ENCODE peak calls at places on chromosomes 12 and 14, in four cellular contexts. One of them, this sample, is unnamed.

GRCh38 chr12:52036587-52037171 is 14.6 kb upstream of the NR4A1 start:
- DNase-seq in thyroid gland: peak
- DNase-seq in endothelial cell: peak
- DNase-seq in transverse colon: peak
- DNase-seq in this sample: peak

GRCh38 chr12:94994312-94994711 is 9.2 kb downstream of the NDUFA12 start:
- DNase-seq in thyroid gland: no peak
- DNase-seq in endothelial cell: no peak
- DNase-seq in transverse colon: no peak
- DNase-seq in this sample: no peak

GRCh38 chr12:66662729-66663128 is 16.1 kb downstream of the GRIP1 start:
- DNase-seq in thyroid gland: no peak
- DNase-seq in endothelial cell: no peak
- DNase-seq in transverse colon: no peak
- DNase-seq in this sample: no peak

GRCh38 chr14:96042218-96042930 is 3.2 kb downstream of the C14orf132 start:
- DNase-seq in thyroid gland: no peak
- DNase-seq in endothelial cell: no peak
- DNase-seq in transverse colon: no peak
- DNase-seq in this sample: no peak

GRCh38 chr12:93616584-93617101 is 44.2 kb downstream of the SOCS2 start:
- DNase-seq in thyroid gland: no peak
- DNase-seq in endothelial cell: no peak
- DNase-seq in transverse colon: no peak
- DNase-seq in this sample: no peak

GRCh38 chr14:76882646-76883045 is 56.4 kb downstream of the LRRC74A start:
- DNase-seq in thyroid gland: no peak
- DNase-seq in endothelial cell: no peak
- DNase-seq in transverse colon: no peak
- DNase-seq in this sample: no peak

GRCh38 chr12:42617622-42618021 is 28.1 kb upstream of the PRICKLE1 start:
- DNase-seq in thyroid gland: no peak
- DNase-seq in endothelial cell: no peak
- DNase-seq in transverse colon: no peak
- DNase-seq in this sample: no peak

GRCh38 chr12:66279127-66279712 is 23.1 kb upstream of the HELB start:
- DNase-seq in thyroid gland: no peak
- DNase-seq in endothelial cell: peak
- DNase-seq in transverse colon: no peak
- DNase-seq in this sample: no peak

GRCh38 chr12:85179680-85180300 is 100.2 kb upstream of the ALX1 start:
- DNase-seq in thyroid gland: no peak
- DNase-seq in endothelial cell: no peak
- DNase-seq in transverse colon: no peak
- DNase-seq in this sample: no peak

GRCh38 chr12:80211671-80212070 is 112.3 kb downstream of the OTOGL start:
- DNase-seq in thyroid gland: no peak
- DNase-seq in endothelial cell: no peak
- DNase-seq in transverse colon: no peak
- DNase-seq in this sample: no peak

GRCh38 chr12:24379038-24379437 is 429.6 kb upstream of the SOX5 start:
- DNase-seq in thyroid gland: no peak
- DNase-seq in endothelial cell: no peak
- DNase-seq in transverse colon: no peak
- DNase-seq in this sample: no peak
- TF ChIP-seq CTCF in thyroid gland: no peak
- TF ChIP-seq CTCF in endothelial cell: no peak
- TF ChIP-seq CTCF in transverse colon: no peak
- TF ChIP-seq CTCF in this sample: no peak

DNA sequence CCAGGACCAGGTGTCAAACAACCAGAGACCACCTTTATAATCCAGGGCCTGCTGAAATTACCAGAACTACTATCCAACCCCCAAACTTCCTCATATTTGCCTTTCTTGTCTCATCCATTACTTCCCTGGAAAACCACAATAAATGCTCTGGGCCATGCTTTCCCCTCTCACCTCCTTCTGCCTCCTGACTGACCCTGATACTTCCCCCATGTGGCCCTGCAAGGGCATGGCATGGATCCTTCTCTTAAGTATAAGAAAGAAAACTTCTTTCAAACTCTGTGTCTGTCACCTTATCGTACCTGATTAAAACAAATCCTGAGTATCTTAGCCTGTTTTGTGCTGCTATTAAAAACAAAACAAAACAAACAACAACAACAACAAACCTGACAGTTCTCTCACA is 44.7 kb upstream of the CRACR2A start:
- DNase-seq in thyroid gland: no peak
- DNase-seq in endothelial cell: no peak
- DNase-seq in transverse colon: no peak
- DNase-seq in this sample: no peak
- TF ChIP-seq CTCF in thyroid gland: no peak
- TF ChIP-seq CTCF in endothelial cell: no peak
- TF ChIP-seq CTCF in transverse colon: no peak
- TF ChIP-seq CTCF in this sample: peak

DNA sequence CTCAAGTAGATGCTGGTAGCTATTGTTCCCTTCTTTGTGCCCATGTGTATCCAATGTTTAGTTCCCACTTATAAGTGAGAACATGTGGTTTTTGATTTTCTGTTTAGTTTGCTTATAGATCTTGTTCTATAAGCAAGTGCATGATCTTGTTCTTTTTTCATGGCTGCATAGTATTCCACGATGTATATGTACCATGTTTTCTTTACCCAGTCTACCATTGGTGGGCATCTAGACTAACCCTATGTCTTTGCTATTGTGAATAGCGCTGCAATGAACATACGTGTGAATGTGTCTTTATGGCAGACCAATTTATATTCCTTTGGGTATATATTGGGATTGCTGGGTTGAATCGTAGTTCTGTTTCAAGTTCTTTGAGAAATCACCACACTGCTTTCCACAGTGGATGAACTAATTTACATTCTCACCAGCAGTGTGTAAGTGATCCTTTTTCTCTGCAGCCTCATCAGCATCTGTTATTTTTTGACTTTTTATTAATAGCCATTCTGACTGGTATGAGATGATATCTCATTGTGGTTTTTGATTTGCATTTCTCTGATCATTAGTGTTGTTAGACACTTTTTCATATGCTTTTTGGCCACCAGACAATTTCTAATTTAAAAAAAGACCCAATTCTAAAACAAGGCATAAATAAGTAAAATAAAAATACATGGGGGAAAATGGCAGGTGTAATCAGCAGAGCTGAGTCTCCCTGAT is 50.6 kb downstream of the CPM start:
- DNase-seq in thyroid gland: no peak
- DNase-seq in endothelial cell: no peak
- DNase-seq in transverse colon: no peak
- DNase-seq in this sample: no peak
- TF ChIP-seq CTCF in thyroid gland: no peak
- TF ChIP-seq CTCF in endothelial cell: no peak
- TF ChIP-seq CTCF in transverse colon: no peak
- TF ChIP-seq CTCF in this sample: no peak

GRCh38 chr12:117402363-117402762 is 40.9 kb upstream of the NOS1 start:
- DNase-seq in thyroid gland: no peak
- DNase-seq in endothelial cell: no peak
- DNase-seq in transverse colon: no peak
- DNase-seq in this sample: no peak
- TF ChIP-seq CTCF in thyroid gland: no peak
- TF ChIP-seq CTCF in endothelial cell: no peak
- TF ChIP-seq CTCF in transverse colon: no peak
- TF ChIP-seq CTCF in this sample: no peak

GRCh38 chr14:74942608-74943007 is 12.8 kb downstream of the PGF start:
- DNase-seq in thyroid gland: no peak
- DNase-seq in endothelial cell: no peak
- DNase-seq in transverse colon: no peak
- DNase-seq in this sample: no peak
- TF ChIP-seq CTCF in thyroid gland: no peak
- TF ChIP-seq CTCF in endothelial cell: no peak
- TF ChIP-seq CTCF in transverse colon: no peak
- TF ChIP-seq CTCF in this sample: no peak

DNA sequence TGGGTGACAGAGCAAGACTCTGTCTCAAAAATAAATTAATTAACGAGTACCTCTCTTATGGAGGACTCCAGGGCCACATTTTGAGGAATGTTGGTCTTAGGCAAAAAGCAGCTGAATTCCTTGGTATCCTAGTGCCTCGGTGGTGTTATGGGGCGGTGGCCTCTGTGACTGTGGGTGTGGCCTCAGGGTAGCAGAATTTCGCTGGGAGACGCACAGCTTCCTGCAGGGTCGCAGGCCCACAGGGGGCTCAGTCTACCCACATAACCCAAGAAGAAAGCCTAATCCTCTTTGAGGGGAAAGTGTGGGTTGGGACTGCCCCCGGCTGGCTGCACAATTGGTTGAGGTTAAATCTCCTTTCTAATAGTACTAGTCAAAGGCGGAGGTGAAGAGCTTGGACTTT is 11.2 kb upstream of the SERPINA4 start:
- DNase-seq in thyroid gland: no peak
- DNase-seq in endothelial cell: no peak
- DNase-seq in transverse colon: no peak
- DNase-seq in this sample: no peak
- TF ChIP-seq CTCF in thyroid gland: no peak
- TF ChIP-seq CTCF in endothelial cell: no peak
- TF ChIP-seq CTCF in transverse colon: no peak
- TF ChIP-seq CTCF in this sample: no peak

DNA sequence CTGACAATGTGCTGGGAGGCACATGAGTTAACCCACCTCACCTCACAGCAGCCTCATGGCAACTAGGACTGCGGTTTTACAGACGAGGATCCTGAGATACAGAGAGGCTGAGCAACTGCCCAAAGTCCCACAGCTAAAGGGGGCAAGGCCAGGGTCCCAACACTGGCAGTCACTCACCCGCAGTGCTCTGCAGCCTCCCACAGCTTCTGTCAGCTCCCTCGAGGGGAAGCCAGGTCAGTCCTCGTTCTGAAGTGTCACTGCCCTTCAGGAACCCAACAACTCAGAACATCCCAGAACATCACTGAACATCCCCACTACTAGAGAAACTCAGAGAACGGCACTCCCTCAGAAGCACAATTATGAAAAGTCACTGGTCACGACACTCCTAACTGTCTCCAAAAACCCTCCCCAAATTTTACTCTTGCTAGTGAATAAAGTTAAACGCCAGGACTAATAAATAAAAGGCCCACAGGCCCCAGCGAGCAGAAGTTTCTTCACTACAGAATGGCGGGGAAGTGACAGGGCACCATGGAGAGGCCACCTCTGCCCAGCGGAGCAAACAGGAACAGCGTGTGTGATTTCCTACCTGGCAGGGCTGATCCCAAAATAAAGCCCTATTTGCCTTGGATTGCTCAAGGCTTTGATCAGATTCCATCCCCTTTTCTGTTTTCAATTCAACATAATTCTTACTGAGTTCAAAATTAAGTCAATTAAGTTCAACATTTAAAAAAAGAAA is 75.1 kb downstream of the TTC7B start:
- DNase-seq in thyroid gland: no peak
- DNase-seq in endothelial cell: no peak
- DNase-seq in transverse colon: no peak
- DNase-seq in this sample: no peak
- TF ChIP-seq CTCF in thyroid gland: no peak
- TF ChIP-seq CTCF in endothelial cell: no peak
- TF ChIP-seq CTCF in transverse colon: no peak
- TF ChIP-seq CTCF in this sample: no peak

GRCh38 chr12:132163911-132164288 is 19.6 kb downstream of the NOC4L start:
- DNase-seq in thyroid gland: no peak
- DNase-seq in endothelial cell: no peak
- DNase-seq in transverse colon: no peak
- DNase-seq in this sample: no peak
- TF ChIP-seq CTCF in thyroid gland: no peak
- TF ChIP-seq CTCF in endothelial cell: peak
- TF ChIP-seq CTCF in transverse colon: no peak
- TF ChIP-seq CTCF in this sample: peak

GRCh38 chr14:93079321-93079720 is 36.4 kb downstream of the ITPK1 start:
- DNase-seq in thyroid gland: no peak
- DNase-seq in endothelial cell: no peak
- DNase-seq in transverse colon: no peak
- DNase-seq in this sample: no peak
- TF ChIP-seq CTCF in thyroid gland: no peak
- TF ChIP-seq CTCF in endothelial cell: no peak
- TF ChIP-seq CTCF in transverse colon: no peak
- TF ChIP-seq CTCF in this sample: no peak

DNA sequence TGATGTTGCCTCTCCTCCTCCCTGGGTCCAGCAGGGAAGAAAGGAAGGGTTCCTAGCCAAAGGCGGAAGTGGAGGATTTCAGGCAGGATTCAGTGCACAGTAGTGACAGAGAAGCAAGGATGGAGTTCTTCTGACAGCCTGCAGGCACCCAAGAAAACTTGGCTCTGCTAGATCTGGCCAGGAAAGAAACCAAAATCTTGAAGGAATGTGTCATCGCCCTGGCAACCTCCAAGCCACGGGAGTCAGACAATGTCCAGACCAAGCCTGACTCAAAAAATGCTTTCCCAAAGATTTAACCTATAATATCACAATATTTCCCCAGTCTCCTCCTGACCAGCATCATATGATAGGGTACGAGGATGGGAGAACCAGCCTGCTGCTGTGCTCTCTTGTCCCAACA is 22.8 kb upstream of the DHRS4 start:
- DNase-seq in thyroid gland: no peak
- DNase-seq in endothelial cell: no peak
- DNase-seq in transverse colon: no peak
- DNase-seq in this sample: no peak
- TF ChIP-seq CTCF in thyroid gland: no peak
- TF ChIP-seq CTCF in endothelial cell: no peak
- TF ChIP-seq CTCF in transverse colon: no peak
- TF ChIP-seq CTCF in this sample: no peak